ENCODE peak calls at places on chromosomes 5 and 9, in five cellular contexts. I is H1, F is K562, O is SK-N-SH, D is GM12878. Z is an unnamed sample. For H3K4me1, the result is how much of the 10 kb centered on the place peaks cover.

GRCh38 chr5:39437469-39437868 is 12.7 kb upstream of the DAB2 start:
- DNase-seq in I (no peak), F (no peak), O (no peak), D (no peak), Z (peak)

GRCh38 chr5:69271376-69271775 is 36.7 kb downstream of the CDK7 start:
- DNase-seq in I (no peak), F (no peak), O (no peak), D (no peak), Z (no peak)

GRCh38 chr5:129664336-129664937 is 83.5 kb upstream of the MINAR2 start:
- DNase-seq in I (peak), F (peak), O (peak), D (no peak), Z (peak)

GRCh38 chr5:126651013-126651577 is 50.3 kb downstream of the PHAX start:
- DNase-seq in I (no peak), F (no peak), O (no peak), D (no peak), Z (no peak)

GRCh38 chr5:71925608-71926091 is 181.6 kb upstream of the MAP1B start:
- DNase-seq in I (no peak), F (no peak), O (no peak), D (no peak), Z (no peak)

GRCh38 chr5:7866194-7866593 is 2.6 kb downstream of the FASTKD3 start:
- DNase-seq in I (no peak), F (no peak), O (no peak), D (no peak), Z (no peak)

GRCh38 chr9:126482361-126483044 is 131.2 kb upstream of the LMX1B start:
- DNase-seq in I (peak), F (peak), O (no peak), D (no peak), Z (no peak)

GRCh38 chr5:145658435-145658834 is 176.7 kb downstream of the PRELID2 start:
- DNase-seq in I (no peak), F (no peak), O (no peak), D (no peak), Z (no peak)

GRCh38 chr9:109115931-109116541 is 3.7 kb downstream of the TMEM245 start:
- DNase-seq in I (no peak), F (no peak), O (no peak), D (no peak), Z (no peak)

GRCh38 chr5:133969654-133970324 is 1.4 kb upstream of the C5orf15 start:
- DNase-seq in I (no peak), F (no peak), O (no peak), D (peak), Z (peak)

GRCh38 chr9:98430535-98430934 is 175.1 kb upstream of the TBC1D2 start:
- DNase-seq in I (no peak), F (no peak), O (no peak), D (no peak), Z (no peak)

GRCh38 chr9:118637681-118638080 is 731.6 kb downstream of the BRINP1 start:
- DNase-seq in I (no peak), F (no peak), O (no peak), D (no peak), Z (no peak)

GRCh38 chr5:77847814-77848290 is 71.7 kb upstream of the TBCA start:
- DNase-seq in I (no peak), F (no peak), O (peak), D (no peak), Z (no peak)

GRCh38 chr5:159586941-159587340 is 256.7 kb upstream of the IL12B start:
- DNase-seq in I (no peak), F (no peak), O (no peak), D (no peak), Z (no peak)

GRCh38 chr5:102767864-102768263 is 12.8 kb downstream of the PAM start:
- DNase-seq in I (no peak), F (no peak), O (no peak), D (no peak), Z (no peak)

GRCh38 chr9:97321681-97322080 is 14.2 kb downstream of the CCDC180 start:
- DNase-seq in I (no peak), F (no peak), O (no peak), D (no peak), Z (no peak)

GRCh38 chr9:70403618-70404025 is 10.8 kb downstream of the KLF9 start:
- DNase-seq in I (no peak), F (no peak), O (no peak), D (no peak), Z (no peak)

GRCh38 chr9:122827759-122828090 is 663 bp downstream of the PDCL start:
- DNase-seq in I (no peak), F (no peak), O (no peak), D (no peak), Z (no peak)

GRCh38 chr5:135208555-135209494 is 174.8 kb upstream of the PITX1 start:
- DNase-seq in I (peak), F (no peak), O (no peak), D (no peak), Z (peak)

GRCh38 chr5:84255318-84255717 is 129.4 kb downstream of the EDIL3 start:
- DNase-seq in I (no peak), F (no peak), O (peak), D (no peak), Z (peak)

GRCh38 chr9:70043285-70043684 is 363 bp upstream of the MAMDC2 start:
- DNase-seq in I (no peak), F (no peak), O (no peak), D (no peak), Z (no peak)

GRCh38 chr9:78577507-78577906 is 280.6 kb downstream of the PSAT1 start:
- DNase-seq in I (no peak), F (no peak), O (no peak), D (no peak), Z (no peak)

GRCh38 chr5:2491846-2492245 is 259.6 kb downstream of the IRX2 start:
- DNase-seq in I (no peak), F (no peak), O (no peak), D (no peak), Z (no peak)

GRCh38 chr5:130109152-130109551 is 204.9 kb downstream of the CHSY3 start:
- DNase-seq in I (no peak), F (no peak), O (peak), D (no peak), Z (peak)

GRCh38 chr5:93598997-93599371 is 16.0 kb downstream of the NR2F1 start:
- DNase-seq in I (no peak), F (no peak), O (peak), D (no peak), Z (no peak)

GRCh38 chr5:172370237-172370640 is 84.1 kb downstream of the SH3PXD2B start:
- DNase-seq in I (no peak), F (no peak), O (no peak), D (no peak), Z (no peak)

GRCh38 chr9:133523096-133523495 is 1.7 kb downstream of the MYMK start:
- DNase-seq in I (no peak), F (no peak), O (no peak), D (no peak), Z (no peak)

GRCh38 chr5:96823900-96824351 is 16.2 kb upstream of the ERAP1 start:
- DNase-seq in I (no peak), F (no peak), O (peak), D (no peak), Z (peak)

GRCh38 chr9:13933268-13933656 is 380.7 kb downstream of the NFIB start:
- DNase-seq in I (no peak), F (no peak), O (no peak), D (no peak), Z (no peak)
- TF ChIP-seq TAF1 in I (no peak), F (no peak), O (no peak), D (no peak), Z (no peak)

DNA sequence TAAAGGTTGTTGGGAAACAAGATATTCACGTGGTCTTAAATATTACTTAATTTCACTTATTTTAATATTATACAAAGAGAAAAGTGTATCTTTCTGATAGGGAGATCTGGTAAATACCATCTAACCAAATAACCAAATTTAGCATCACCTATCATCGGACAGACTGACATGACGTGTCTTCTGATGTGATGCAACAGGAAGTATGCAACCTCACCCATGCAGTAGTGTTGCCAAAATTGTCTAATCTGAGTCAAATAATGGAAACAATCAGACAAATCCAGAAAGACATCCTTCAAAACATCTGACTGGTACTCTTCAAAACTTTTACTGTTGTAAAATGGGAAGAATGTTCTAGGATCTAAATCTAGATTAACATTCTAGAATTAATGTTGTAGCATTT is 148.0 kb downstream of the FGF1 start:
- DNase-seq in I (no peak), F (no peak), O (no peak), D (no peak), Z (no peak)
- H3K4me1 ChIP-seq in I (under half), F (under half), O (under half), D (under half), Z (under half)

GRCh38 chr5:173970878-173971650 is 17.9 kb upstream of the C5orf47 start:
- DNase-seq in I (peak), F (no peak), O (no peak), D (no peak), Z (peak)
- TF ChIP-seq TAF1 in I (no peak), F (no peak), O (no peak), D (no peak), Z (no peak)

GRCh38 chr9:136082496-136083361 is 12.4 kb downstream of the NACC2 start:
- DNase-seq in I (no peak), F (no peak), O (peak), D (no peak), Z (no peak)
- H3K4me1 ChIP-seq in I (under half), F (half or more), O (under half), D (under half), Z (under half)

GRCh38 chr9:99720455-99721050 is 101.1 kb upstream of the NR4A3 start:
- DNase-seq in I (no peak), F (no peak), O (no peak), D (peak), Z (no peak)
- TF ChIP-seq TAF1 in I (no peak), F (no peak), O (no peak), D (no peak), Z (no peak)

GRCh38 chr5:124421584-124421983 is 324.9 kb downstream of the ZNF608 start:
- DNase-seq in I (no peak), F (no peak), O (no peak), D (no peak), Z (no peak)

GRCh38 chr5:124418390-124418789 is 328.0 kb downstream of the ZNF608 start:
- DNase-seq in I (no peak), F (no peak), O (no peak), D (no peak), Z (no peak)

GRCh38 chr5:124414973-124415372 is 331.5 kb downstream of the ZNF608 start:
- DNase-seq in I (no peak), F (no peak), O (no peak), D (no peak), Z (no peak)

GRCh38 chr5:124419531-124419930 is 326.9 kb downstream of the ZNF608 start:
- DNase-seq in I (no peak), F (no peak), O (no peak), D (no peak), Z (no peak)

DNA sequence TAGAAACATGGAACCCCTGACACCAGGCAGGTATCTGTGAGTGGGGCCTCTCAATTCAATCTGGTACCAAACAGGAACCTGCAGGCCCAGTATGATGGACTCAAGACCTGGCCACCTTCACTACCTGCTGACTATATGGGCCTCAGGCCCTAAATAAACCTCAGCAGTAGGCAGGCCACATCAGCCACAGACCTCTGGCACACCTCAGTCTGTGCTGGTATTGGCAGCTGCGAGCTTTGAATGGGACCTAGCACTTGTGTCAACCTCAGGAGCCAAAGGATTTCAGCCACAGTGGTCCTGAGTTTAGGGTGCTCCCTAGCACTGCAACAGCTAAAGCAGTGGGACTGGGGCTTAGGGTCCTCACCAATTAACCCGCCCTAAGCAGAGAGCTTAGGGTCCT is 325.5 kb downstream of the ZNF608 start:
- DNase-seq in I (no peak), F (no peak), O (no peak), D (no peak), Z (no peak)
- H3K4me1 ChIP-seq in I (under half), F (under half), O (under half), D (under half), Z (under half)

GRCh38 chr5:142181096-142181495 is 72.5 kb downstream of the NDFIP1 start:
- DNase-seq in I (no peak), F (no peak), O (no peak), D (no peak), Z (no peak)
- TF ChIP-seq TAF1 in I (no peak), F (no peak), O (no peak), D (no peak), Z (no peak)

GRCh38 chr5:179763215-179763945 is 30.4 kb upstream of the LTC4S start:
- DNase-seq in I (no peak), F (peak), O (peak), D (no peak), Z (peak)

GRCh38 chr5:179765400-179765799 is 28.4 kb upstream of the LTC4S start:
- DNase-seq in I (no peak), F (no peak), O (peak), D (no peak), Z (no peak)

GRCh38 chr5:179759961-179760541 is 27.4 kb downstream of the MAML1 start:
- DNase-seq in I (no peak), F (peak), O (peak), D (peak), Z (no peak)

GRCh38 chr5:179762079-179762780 is 29.6 kb downstream of the MAML1 start:
- DNase-seq in I (no peak), F (peak), O (peak), D (peak), Z (peak)

GRCh38 chr5:179762781-179763176 is 30.2 kb downstream of the MAML1 start:
- DNase-seq in I (no peak), F (no peak), O (no peak), D (no peak), Z (no peak)
- H3K4me1 ChIP-seq in I (under half), F (under half), O (under half), D (under half), Z (under half)

GRCh38 chr9:99825158-99826046 is 3.7 kb downstream of the NR4A3 start:
- DNase-seq in I (peak), F (no peak), O (no peak), D (no peak), Z (no peak)
- TF ChIP-seq TAF1 in I (no peak), F (no peak), O (no peak), D (no peak), Z (no peak)

DNA sequence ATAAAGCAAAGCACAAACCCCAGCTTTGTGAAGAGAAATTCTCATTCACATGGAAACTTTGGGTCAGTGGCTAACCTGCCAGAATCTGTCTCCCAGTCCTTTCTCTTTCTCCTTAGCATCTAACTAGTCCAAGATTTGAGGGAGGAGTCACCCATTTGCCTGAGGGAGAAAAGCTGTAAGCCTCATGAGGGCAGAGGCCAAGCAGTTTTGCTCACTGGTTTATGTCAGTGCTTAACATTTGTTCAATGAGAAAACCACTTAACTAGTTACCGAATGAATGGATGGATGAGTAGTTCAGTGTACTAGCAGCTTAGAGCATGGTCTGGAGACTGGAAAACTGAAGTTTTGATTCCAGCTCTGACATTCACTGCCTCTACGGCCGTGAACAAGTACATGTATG is 36.0 kb downstream of the ADAM19 start:
- DNase-seq in I (no peak), F (no peak), O (no peak), D (no peak), Z (no peak)
- H3K4me1 ChIP-seq in I (under half), F (under half), O (under half), D (under half), Z (under half)